ENCODE peak calls at places on chromosomes 12 and 14, in six cellular contexts. Y is psoas muscle; K is CD4-positive, alpha-beta memory T cell; J is breast epithelium; F is CD8-positive, alpha-beta T cell; U is aorta. I is an unnamed sample.

GRCh38 chr12:98074286-98074685 is 441.1 kb upstream of the TMPO start:
- DNase-seq in Y (no peak), K (no peak), J (no peak), F (no peak), U (no peak), I (no peak)

GRCh38 chr12:26374934-26375333 is 179.6 kb downstream of the SSPN start:
- DNase-seq in Y (no peak), K (no peak), J (no peak), F (no peak), U (no peak), I (no peak)

GRCh38 chr14:99119554-99119953 is 152.4 kb downstream of the BCL11B start:
- DNase-seq in Y (no peak), K (no peak), J (no peak), F (no peak), U (no peak), I (no peak)

GRCh38 chr14:99287269-99287942 is 15.4 kb upstream of the BCL11B start:
- DNase-seq in Y (no peak), K (no peak), J (no peak), F (no peak), U (no peak), I (no peak)

GRCh38 chr12:7101694-7102131 is 7.3 kb downstream of the C1RL start:
- DNase-seq in Y (peak; percentile 31), K (no peak), J (no peak), F (no peak), U (no peak), I (no peak)

GRCh38 chr14:21233457-21234076 is 35.7 kb downstream of the HNRNPC start:
- DNase-seq in Y (no peak), K (no peak), J (no peak), F (no peak), U (peak; percentile 34), I (peak; percentile 61)

GRCh38 chr12:51222461-51222860 is 4.6 kb upstream of the POU6F1 start:
- DNase-seq in Y (no peak), K (no peak), J (no peak), F (no peak), U (no peak), I (no peak)

GRCh38 chr14:34562776-34563150 is 23.3 kb upstream of the EAPP start:
- DNase-seq in Y (no peak), K (no peak), J (no peak), F (no peak), U (peak; percentile 32), I (no peak)

GRCh38 chr14:93906341-93907329 is 20.5 kb upstream of the FAM181A start:
- DNase-seq in Y (no peak), K (peak; percentile 19), J (no peak), F (peak; percentile 25), U (peak; percentile 84), I (peak; percentile 71)

GRCh38 chr12:30440826-30441602 is 254.7 kb downstream of the IPO8 start:
- DNase-seq in Y (no peak), K (no peak), J (no peak), F (no peak), U (no peak), I (peak; percentile 41)

GRCh38 chr12:90839340-90839739 is 115.6 kb downstream of the CCER1 start:
- DNase-seq in Y (no peak), K (no peak), J (no peak), F (no peak), U (no peak), I (no peak)

GRCh38 chr12:30329281-30329680 is 366.4 kb downstream of the IPO8 start:
- DNase-seq in Y (no peak), K (no peak), J (no peak), F (no peak), U (no peak), I (no peak)

GRCh38 chr14:101018561-101019290 is 115.2 kb upstream of the RTL1 start:
- DNase-seq in Y (no peak), K (no peak), J (peak; percentile 11), F (no peak), U (peak; percentile 72), I (no peak)

GRCh38 chr12:11723993-11724392 is 74.5 kb downstream of the ETV6 start:
- DNase-seq in Y (peak; percentile 27), K (no peak), J (no peak), F (no peak), U (no peak), I (no peak)

GRCh38 chr12:44174053-44174452 is 338.2 kb downstream of the TMEM117 start:
- DNase-seq in Y (no peak), K (no peak), J (no peak), F (no peak), U (no peak), I (no peak)

GRCh38 chr12:43112101-43112661 is 439.8 kb downstream of the ADAMTS20 start:
- DNase-seq in Y (no peak), K (no peak), J (no peak), F (no peak), U (no peak), I (no peak)

GRCh38 chr12:82841379-82841778 is 154.7 kb downstream of the TMTC2 start:
- DNase-seq in Y (no peak), K (no peak), J (no peak), F (no peak), U (no peak), I (no peak)

GRCh38 chr14:24293525-24293924 is 6.1 kb downstream of the DHRS1 start:
- DNase-seq in Y (no peak), K (no peak), J (no peak), F (no peak), U (no peak), I (no peak)

GRCh38 chr12:132329036-132329738 is at the start of gene GALNT9:
- DNase-seq in Y (no peak), K (no peak), J (no peak), F (no peak), U (no peak), I (peak; percentile 28)

DNA sequence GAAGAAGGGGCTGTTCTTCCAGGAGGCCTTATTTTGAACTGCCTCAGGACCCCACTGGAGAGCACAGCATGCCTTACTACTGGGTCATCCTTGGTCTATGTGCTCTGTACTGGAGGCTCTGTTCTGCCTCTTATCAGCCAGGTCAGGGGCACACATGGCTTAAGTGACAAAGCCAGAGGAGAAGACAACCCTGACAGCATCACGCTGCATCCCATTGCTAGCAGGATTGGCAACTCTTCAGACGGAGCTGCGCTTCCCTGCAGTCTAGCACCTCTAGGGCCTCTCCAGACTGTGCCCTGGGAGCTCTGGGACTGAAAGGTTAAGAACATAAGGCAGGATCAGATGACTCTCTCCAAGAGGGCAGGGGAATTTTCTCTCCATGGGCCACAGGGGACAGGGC is 17.3 kb upstream of the TIGAR start:
- DNase-seq in Y (no peak), K (no peak), J (no peak), F (no peak), U (no peak), I (no peak)
- H3K27ac ChIP-seq in Y (no peak overlapping the region), K (no peak overlapping the region), J (no peak overlapping the region), F (no peak overlapping the region), U (no peak overlapping the region), I (no peak overlapping the region)

DNA sequence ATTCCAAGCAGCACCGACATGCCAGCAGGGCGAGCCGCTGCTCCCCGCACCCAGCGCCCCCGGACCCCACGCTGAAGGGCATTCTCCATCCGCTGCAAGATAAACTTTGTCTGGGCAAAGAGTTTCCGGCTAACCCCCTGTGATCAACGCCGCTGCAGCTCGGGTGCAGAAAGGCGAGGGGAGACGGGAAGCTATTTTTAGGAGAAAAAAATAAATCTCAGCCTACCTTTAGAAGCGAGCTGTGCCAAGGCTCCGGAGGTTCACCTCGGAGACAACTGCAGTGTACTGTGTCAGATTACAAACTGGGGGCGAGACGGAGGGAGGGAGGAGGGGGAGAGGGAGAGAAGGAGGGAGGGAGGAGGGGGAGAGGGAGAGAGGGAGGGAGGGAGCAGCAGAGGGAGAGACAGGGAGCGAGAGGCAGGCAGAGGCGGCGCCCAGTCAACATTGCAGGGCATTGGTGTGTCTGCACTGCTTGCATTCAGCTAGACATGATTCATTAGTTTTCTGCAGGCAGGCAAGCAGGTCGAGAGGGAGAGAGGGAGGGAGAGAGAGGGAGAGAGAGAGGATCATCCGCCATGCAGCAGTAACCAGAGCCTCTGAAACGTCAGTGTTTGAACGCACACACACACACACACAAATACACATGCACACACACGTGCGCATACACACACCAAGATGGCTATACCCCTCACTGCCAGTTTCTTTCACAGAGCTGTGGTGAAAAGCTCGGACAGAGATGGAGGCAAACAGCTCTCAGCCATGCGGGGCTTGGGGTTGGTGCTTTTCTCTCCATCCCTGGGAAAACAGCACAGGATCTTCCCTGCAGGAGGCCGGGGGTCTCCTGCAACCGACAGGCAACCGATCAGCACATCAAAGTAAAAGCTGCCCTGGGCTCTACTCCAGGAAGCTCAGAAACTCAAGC is at the start of gene RIMBP2:
- DNase-seq in Y (no peak), K (no peak), J (no peak), F (no peak), U (no peak), I (peak; percentile 60)
- H3K27ac ChIP-seq in Y (no peak within 1 kb of the TSS), K (no peak within 1 kb of the TSS), J (no peak within 1 kb of the TSS), F (no peak within 1 kb of the TSS), U (no peak within 1 kb of the TSS), I (no peak within 1 kb of the TSS)

DNA sequence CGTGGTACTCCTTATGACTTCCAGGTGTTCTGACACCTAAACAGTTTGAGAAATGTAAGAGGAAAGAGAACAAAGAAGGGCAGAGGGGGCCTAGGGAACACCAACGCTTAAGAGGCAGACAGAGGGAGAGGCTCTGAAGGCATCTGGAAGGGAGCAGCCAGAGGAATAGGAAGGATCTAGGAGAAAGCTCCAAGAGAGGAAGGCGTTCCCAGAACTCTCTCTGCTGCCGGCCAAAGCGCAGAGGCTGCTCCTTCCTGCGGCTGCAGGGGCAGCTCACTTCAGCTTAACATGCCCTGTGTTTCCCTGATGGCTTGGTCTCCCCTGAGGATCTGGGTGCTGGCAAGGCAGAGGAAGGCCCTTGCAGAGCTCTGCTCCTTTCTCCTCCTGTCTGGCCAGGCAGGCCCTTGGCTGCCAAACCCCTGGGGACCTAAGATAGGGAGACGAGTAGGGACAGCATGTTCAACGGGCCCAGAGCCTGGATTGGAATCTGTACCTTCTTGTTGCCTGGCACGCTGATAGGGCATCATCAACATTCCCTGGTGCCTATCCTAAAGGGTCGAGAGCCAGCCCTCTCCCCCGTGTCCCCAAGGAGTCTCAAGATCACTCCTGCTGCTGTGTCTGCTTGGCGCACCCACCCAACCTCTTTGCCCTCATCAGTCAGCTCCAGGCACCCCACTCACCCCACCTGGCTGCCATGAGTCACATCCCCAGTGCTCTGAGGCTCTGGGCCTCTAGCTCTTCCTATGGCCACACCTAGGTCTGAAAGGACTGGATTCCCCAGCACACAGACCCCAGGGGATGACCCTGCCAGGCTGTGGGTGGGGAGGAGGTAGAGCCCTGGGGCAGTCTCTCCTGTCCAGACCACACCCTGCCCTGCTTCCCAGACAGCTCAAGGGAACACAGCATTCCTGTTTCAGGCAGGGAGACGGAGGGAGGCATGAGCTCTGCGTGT is 45.6 kb downstream of the LTBP2 start:
- DNase-seq in Y (no peak), K (no peak), J (peak; percentile 86), F (no peak), U (peak; percentile 75), I (no peak)
- H3K27ac ChIP-seq in Y (no peak overlapping the region), K (no peak overlapping the region), J (peak overlapping the region; percentile 94), F (no peak overlapping the region), U (peak overlapping the region; percentile 87), I (no peak overlapping the region)

GRCh38 chr14:32329690-32330290 is 692 bp downstream of the AKAP6 start:
- DNase-seq in Y (no peak), K (no peak), J (no peak), F (no peak), U (no peak), I (no peak)

GRCh38 chr14:32329146-32329545 is at the start of gene AKAP6:
- DNase-seq in Y (no peak), K (no peak), J (no peak), F (no peak), U (no peak), I (no peak)

GRCh38 chr14:32330356-32331226 is 1.5 kb downstream of the AKAP6 start:
- DNase-seq in Y (no peak), K (no peak), J (no peak), F (no peak), U (no peak), I (no peak)

GRCh38 chr14:32331227-32331597 is 2.1 kb downstream of the AKAP6 start:
- DNase-seq in Y (no peak), K (no peak), J (no peak), F (no peak), U (no peak), I (no peak)

GRCh38 chr14:32332415-32333116 is 3.5 kb downstream of the AKAP6 start:
- DNase-seq in Y (no peak), K (no peak), J (no peak), F (no peak), U (no peak), I (no peak)
- H3K27ac ChIP-seq in Y (no peak overlapping the region), K (no peak overlapping the region), J (no peak overlapping the region), F (no peak overlapping the region), U (no peak overlapping the region), I (no peak overlapping the region)

I was measured in A673.